ENCODE peak calls at places on chromosome 1, in seven cellular contexts. G is trophoblast cell, X is IMR-90, E is H9, W is mesendoderm, K is mesenchymal stem cell, N is neuronal stem cell. J is an unnamed sample.

GRCh38 chr1:80534606-80535360 is 1266.0 kb upstream of the ADGRL2 start:
- DNase-seq in X (peak), N (no peak), K (peak), W (no peak), G (no peak), E (no peak), J (no peak)

GRCh38 chr1:99348375-99349132 is 84.3 kb downstream of the PLPPR4 start:
- DNase-seq in N (no peak), K (peak), G (no peak), W (no peak), X (no peak), E (no peak), J (no peak)

GRCh38 chr1:52403566-52404115 is 582 bp downstream of the ORC1 start:
- DNase-seq in X (peak), K (peak), G (peak), W (peak), N (peak), E (peak), J (peak)

GRCh38 chr1:246503341-246503740 is 3.7 kb downstream of the SMYD3 start:
- DNase-seq in E (no peak), W (no peak), K (no peak), N (no peak), G (no peak), X (peak), J (no peak)

GRCh38 chr1:27868932-27869718 is 3.2 kb upstream of the THEMIS2 start:
- DNase-seq in G (no peak), K (no peak), E (peak), W (no peak), X (no peak), N (no peak), J (no peak)

GRCh38 chr1:96309783-96310182 is 411.8 kb upstream of the PTBP2 start:
- DNase-seq in W (no peak), X (peak), G (peak), N (no peak), E (no peak), K (peak), J (no peak)

GRCh38 chr1:207223162-207223561 is 98.3 kb upstream of the CD55 start:
- DNase-seq in X (no peak), G (no peak), E (no peak), N (no peak), W (no peak), K (no peak), J (no peak)

GRCh38 chr1:236209185-236209584 is 66.8 kb downstream of the GPR137B start:
- DNase-seq in E (no peak), K (no peak), N (no peak), X (no peak), W (no peak), G (no peak), J (no peak)

GRCh38 chr1:91278754-91279153 is 125.9 kb downstream of the HFM1 start:
- DNase-seq in K (peak), G (peak), E (no peak), X (peak), N (peak), W (peak), J (no peak)

GRCh38 chr1:156705918-156706646 is 699 bp upstream of the CRABP2 start:
- DNase-seq in X (peak), K (peak), N (peak), W (peak), E (peak), G (peak), J (peak)

GRCh38 chr1:119603695-119604094 is 44.4 kb downstream of the ZNF697 start:
- DNase-seq in W (no peak), G (peak), N (no peak), K (peak), X (no peak), E (no peak), J (no peak)

GRCh38 chr1:167984886-167985489 is 48.1 kb upstream of the MPC2 start:
- DNase-seq in E (no peak), K (no peak), X (no peak), N (no peak), G (peak), W (peak), J (no peak)

GRCh38 chr1:2290595-2291510 is 62.7 kb downstream of the SKI start:
- DNase-seq in K (peak), N (no peak), G (peak), E (no peak), X (peak), W (no peak), J (no peak)

GRCh38 chr1:208237241-208237640 is 6.9 kb downstream of the PLXNA2 start:
- DNase-seq in W (no peak), E (no peak), K (no peak), G (no peak), X (no peak), N (no peak), J (no peak)

DNA sequence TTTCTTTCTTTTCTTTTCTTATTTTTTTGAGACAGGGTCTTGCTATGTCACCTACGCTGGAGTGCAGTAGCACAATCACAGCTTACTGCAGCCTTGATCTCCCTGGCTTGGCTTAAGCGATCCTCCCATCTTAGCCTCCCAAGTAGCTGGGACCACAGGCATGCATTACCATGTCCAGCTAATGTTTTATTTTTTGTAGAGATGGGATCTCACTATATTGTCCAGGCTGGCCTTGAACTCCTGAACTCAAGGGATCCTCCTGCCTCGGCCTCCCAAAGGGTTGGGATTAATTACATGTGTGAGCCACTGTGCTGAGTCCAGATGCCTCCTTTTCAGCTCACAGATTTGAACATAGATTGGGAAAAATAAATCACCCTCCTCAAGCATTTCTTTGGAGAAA is 95.7 kb downstream of the UROD start:
- DNase-seq in K (no peak), W (no peak), E (no peak), X (no peak), N (no peak), G (no peak), J (no peak)
- H4K8ac ChIP-seq in K (no peak), W (no peak), E (no peak), X (no peak), N (no peak), G (no peak), J (no peak)

GRCh38 chr1:43951021-43951985 is 4.6 kb downstream of the IPO13 start:
- DNase-seq in W (no peak), N (no peak), G (no peak), K (no peak), X (peak), E (no peak), J (no peak)

GRCh38 chr1:43947061-43947889 is 525 bp downstream of the IPO13 start:
- DNase-seq in W (no peak), K (no peak), G (no peak), E (no peak), N (no peak), X (no peak), J (no peak)

GRCh38 chr1:43947890-43948437 is 1.2 kb downstream of the IPO13 start:
- DNase-seq in G (no peak), X (no peak), W (no peak), K (no peak), E (no peak), N (no peak), J (no peak)

GRCh38 chr1:43952731-43953350 is 6.1 kb downstream of the IPO13 start:
- DNase-seq in W (peak), N (peak), K (no peak), E (peak), X (no peak), G (no peak), J (peak)

GRCh38 chr1:43949663-43950062 is 2.9 kb downstream of the IPO13 start:
- DNase-seq in E (no peak), N (no peak), W (no peak), X (no peak), K (no peak), G (no peak), J (no peak)
- H4K8ac ChIP-seq in E (no peak), N (no peak), W (no peak), X (no peak), K (no peak), G (no peak), J (no peak)

DNA sequence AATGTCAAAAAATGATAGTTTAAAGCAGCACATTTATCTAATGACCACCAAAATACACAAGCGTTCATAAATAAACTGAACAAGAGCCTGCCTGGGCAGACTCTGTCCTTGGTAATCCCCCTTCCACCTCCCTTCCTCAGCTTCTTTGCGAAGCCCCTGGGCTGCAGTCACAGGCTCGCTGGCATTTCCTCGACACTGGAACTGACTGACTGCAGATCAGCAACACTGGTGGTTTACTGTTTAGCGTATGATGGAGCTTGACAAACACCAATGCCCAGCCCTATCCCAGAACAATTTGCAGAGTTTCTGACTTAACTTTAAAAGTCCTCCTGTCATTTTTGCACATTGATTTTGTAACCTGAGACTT is 55.9 kb downstream of the COQ8A start:
- DNase-seq in X (no peak), N (no peak), K (no peak), G (no peak), W (no peak), E (peak), J (no peak)
- H4K8ac ChIP-seq in X (no peak), N (no peak), K (no peak), G (no peak), W (no peak), E (no peak), J (no peak)

DNA sequence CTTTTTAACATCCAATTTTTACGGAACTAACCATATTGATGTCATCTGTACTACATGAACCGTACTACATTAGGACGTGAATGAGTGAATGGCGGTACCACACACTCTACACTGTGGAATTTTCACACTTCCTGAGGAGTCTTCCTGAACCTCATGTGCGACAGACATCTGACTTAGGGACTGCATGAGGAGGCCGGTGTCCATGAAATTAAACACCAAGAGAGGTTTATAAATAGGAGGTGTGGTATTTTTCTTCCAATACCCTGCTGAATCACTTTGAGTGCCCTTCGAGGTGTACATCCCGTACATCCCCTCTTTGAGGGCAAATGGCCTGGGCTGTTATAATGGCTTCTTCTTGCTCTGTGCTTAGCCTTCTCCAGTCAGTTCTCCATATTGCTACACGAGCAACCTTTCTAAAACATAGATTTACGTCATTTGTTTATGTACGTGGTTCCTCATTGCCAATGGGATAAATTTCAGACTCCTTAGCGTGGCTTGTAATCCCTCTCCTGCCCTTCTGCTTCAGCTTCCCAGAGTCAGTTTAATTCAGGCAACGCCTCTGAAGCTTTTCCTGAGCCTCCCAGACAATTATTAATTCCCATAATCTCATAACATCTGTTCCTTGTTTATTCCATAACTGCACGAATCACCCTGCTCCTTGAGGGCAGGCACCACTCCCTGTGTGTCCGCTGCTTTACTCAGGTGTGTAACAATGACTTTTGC is 9.4 kb downstream of the ST3GAL3 start:
- DNase-seq in N (no peak), E (no peak), W (no peak), K (peak), X (no peak), G (peak), J (no peak)
- H4K8ac ChIP-seq in N (no peak), E (no peak), W (no peak), K (no peak), X (no peak), G (no peak), J (no peak)

GRCh38 chr1:169086603-169087455 is 19.7 kb upstream of the ATP1B1 start:
- DNase-seq in K (peak), W (peak), E (no peak), G (peak), N (no peak), X (peak), J (no peak)
- H4K8ac ChIP-seq in K (no peak), W (no peak), E (no peak), G (no peak), N (no peak), X (no peak), J (no peak)

GRCh38 chr1:151008244-151009205 is at the start of gene PRUNE1:
- DNase-seq in G (peak), X (peak), K (peak), E (peak), W (peak), N (peak), J (peak)

GRCh38 chr1:151011154-151011850 is 3.1 kb downstream of the PRUNE1 start:
- DNase-seq in N (no peak), K (no peak), X (no peak), W (no peak), E (no peak), G (no peak), J (no peak)

GRCh38 chr1:151009206-151009587 is 948 bp downstream of the PRUNE1 start:
- DNase-seq in N (no peak), E (no peak), K (no peak), G (no peak), X (peak), W (no peak), J (no peak)

GRCh38 chr1:151010346-151010726 is 2.1 kb downstream of the PRUNE1 start:
- DNase-seq in X (no peak), W (no peak), G (no peak), N (no peak), K (no peak), E (no peak), J (no peak)

DNA sequence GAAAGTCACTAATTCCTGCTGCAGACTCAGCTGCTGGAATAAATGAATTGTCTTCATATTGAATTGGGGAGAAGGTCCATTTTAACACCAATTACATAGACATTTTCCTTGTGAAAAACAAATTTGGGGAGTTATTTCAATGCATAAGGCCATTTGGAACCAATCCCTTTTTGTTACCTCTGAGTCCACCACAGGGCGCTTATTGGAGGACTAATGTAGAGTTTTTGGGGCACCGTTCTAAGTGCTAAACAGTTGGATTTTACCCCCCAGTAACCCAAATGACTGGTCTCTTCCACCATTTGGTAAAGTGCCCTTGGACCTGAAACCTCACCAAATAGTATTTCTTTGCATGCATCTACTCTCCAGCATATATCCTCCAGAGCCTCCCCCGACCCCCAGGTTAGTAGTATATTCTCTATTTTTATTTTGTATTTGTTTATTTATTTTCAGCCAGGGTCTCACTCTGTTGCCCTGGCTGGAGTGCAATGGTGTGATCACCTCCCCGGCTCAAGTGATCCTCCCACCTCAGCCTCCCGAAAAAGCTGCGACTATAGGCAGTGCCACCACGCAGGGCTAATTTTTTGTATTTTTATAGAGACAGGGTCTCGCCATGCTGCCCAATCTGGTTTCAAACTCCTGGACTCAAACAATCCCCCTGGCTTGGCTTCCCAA is 1.6 kb downstream of the PRUNE1 start:
- DNase-seq in E (no peak), K (no peak), W (no peak), N (no peak), G (no peak), X (no peak), J (no peak)
- H4K8ac ChIP-seq in E (no peak), K (no peak), W (no peak), N (no peak), G (no peak), X (no peak), J (no peak)

DNA sequence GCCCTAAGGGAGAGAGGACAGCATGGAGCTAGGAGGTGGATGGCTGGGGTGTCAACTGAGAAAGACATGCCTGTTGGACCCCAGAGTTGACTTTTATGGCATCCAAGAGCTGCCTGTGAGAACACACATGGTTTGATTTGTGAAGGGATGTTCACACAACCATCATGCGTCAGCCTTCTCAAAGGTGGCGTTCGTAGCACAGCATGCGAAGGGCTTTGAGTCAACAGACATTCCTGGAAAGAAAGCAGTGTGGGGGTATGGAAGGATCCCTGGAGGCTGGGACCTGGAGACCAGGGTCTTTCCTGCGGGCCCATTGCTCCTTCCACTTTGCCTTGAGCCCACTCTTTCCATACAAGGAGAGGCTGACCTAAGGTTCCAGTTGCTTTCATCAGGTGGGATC is 6.4 kb upstream of the WNT3A start:
- DNase-seq in E (no peak), N (no peak), W (no peak), G (no peak), K (no peak), X (no peak), J (no peak)
- H4K8ac ChIP-seq in E (no peak), N (no peak), W (no peak), G (no peak), K (no peak), X (no peak), J (no peak)

GRCh38 chr1:243490748-243491686 is 235.2 kb downstream of the SDCCAG8 start:
- DNase-seq in E (peak), W (no peak), N (no peak), G (no peak), K (no peak), X (peak), J (peak)

GRCh38 chr1:243489164-243489527 is 233.3 kb downstream of the SDCCAG8 start:
- DNase-seq in G (no peak), X (no peak), W (no peak), E (no peak), K (no peak), N (no peak), J (no peak)

GRCh38 chr1:243490147-243490546 is 234.3 kb downstream of the SDCCAG8 start:
- DNase-seq in K (no peak), N (no peak), E (no peak), X (no peak), W (no peak), G (no peak), J (no peak)

GRCh38 chr1:243488459-243489163 is 232.8 kb downstream of the SDCCAG8 start:
- DNase-seq in G (no peak), N (no peak), X (no peak), W (no peak), E (no peak), K (no peak), J (no peak)

DNA sequence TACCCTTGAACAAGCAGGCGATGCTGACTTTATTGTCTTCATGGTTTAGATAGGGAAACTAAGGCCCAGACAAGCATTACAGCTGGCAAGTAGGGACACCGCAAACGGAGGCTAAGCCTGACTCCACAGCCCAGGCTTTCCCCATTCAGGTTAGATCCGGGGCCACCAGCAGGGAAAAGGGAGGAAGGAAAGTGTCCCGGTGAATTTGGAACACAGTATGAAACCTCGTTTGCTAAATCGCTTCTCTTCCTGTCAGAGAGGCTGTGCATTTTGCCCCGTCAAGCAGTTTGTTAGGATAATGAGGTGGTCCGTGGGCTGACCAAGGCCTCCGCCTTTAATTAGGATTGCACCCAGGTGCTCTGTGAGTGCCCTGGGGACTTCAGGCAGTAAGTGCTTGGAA is 233.8 kb downstream of the SDCCAG8 start:
- DNase-seq in W (no peak), E (no peak), N (no peak), K (no peak), X (no peak), G (no peak), J (no peak)
- H4K8ac ChIP-seq in W (no peak), E (no peak), N (no peak), K (no peak), X (no peak), G (no peak), J (no peak)

DNA sequence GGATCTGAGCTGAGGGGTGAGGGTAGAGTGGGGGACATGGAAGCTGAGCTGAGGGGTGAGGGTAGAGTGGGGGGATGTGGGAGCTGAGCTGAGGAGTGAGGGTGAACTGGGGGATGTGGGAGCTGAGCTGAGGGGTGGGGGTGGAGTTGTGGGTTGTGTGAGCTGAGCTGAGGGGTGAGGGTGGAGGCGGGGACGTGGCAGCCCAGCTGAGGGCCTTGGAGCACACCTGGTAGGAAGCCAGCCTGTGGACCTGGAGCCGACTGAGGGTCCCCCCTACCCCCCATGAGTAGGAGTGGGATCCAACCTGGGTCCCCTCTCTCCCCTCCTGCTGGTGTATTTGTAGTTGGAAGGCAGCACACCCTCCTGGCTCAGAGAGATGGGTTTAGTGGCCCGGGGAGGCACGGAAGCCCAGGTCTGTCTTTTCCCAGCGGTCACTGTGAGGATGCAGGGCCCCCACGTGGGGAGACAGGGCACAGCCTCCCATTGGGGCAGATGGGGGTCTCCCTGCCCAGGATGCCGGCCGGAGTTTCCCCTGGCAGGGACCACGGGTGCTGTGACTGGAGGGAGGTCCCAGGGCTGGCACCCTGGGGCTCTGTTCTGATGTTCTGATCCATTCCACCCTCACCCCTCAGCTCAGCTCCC is 13.2 kb upstream of the NPHP4 start:
- DNase-seq in X (no peak), E (no peak), K (no peak), N (no peak), G (no peak), W (no peak), J (no peak)
- H4K8ac ChIP-seq in X (no peak), E (no peak), K (no peak), N (no peak), G (no peak), W (no peak), J (no peak)

J was measured in H1.